ENCODE peak calls at places on chromosomes 5 and 9, in nine cellular contexts. I is stomach, T is HCT116, S is K562, Q is GM12892, O is GM12891, L is sigmoid colon, R is breast epithelium, Y is endothelial cell of umbilical vein. K is an unnamed sample.

GRCh38 chr5:78008356-78008967 is 232.3 kb upstream of the TBCA start:
- DNase-seq in I (no peak), T (peak; percentile 21), S (no peak), Q (no peak), O (no peak), L (no peak), R (no peak), Y (peak; percentile 53), K (no peak)

GRCh38 chr9:114397219-114397847 is 9.6 kb upstream of the AKNA start:
- DNase-seq in I (no peak), T (no peak), S (no peak), Q (no peak), O (no peak), L (no peak), R (no peak), Y (no peak), K (no peak)

GRCh38 chr9:18459958-18460584 is 13.9 kb upstream of the ADAMTSL1 start:
- DNase-seq in I (no peak), T (no peak), S (no peak), Q (no peak), O (no peak), L (no peak), R (no peak), Y (peak; percentile 85), K (no peak)

GRCh38 chr9:131348631-131349521 is 45.0 kb upstream of the PRRC2B start:
- DNase-seq in I (no peak), T (no peak), S (no peak), Q (no peak), O (no peak), L (no peak), R (no peak), Y (no peak), K (no peak)

GRCh38 chr9:13213337-13213736 is 66.2 kb downstream of the MPDZ start:
- DNase-seq in I (no peak), T (no peak), S (no peak), Q (no peak), O (no peak), L (no peak), R (no peak), Y (peak; percentile 44), K (no peak)

GRCh38 chr5:132012385-132013005 is 1.0 kb upstream of the ACSL6 start:
- DNase-seq in I (peak; percentile 24), T (no peak), S (peak; percentile 40), Q (no peak), O (no peak), L (peak; percentile 49), R (peak; percentile 13), Y (peak; percentile 70), K (peak; percentile 82)

GRCh38 chr5:57653636-57654290 is 171.2 kb upstream of the ACTBL2 start:
- DNase-seq in I (no peak), T (no peak), S (no peak), Q (no peak), O (no peak), L (no peak), R (no peak), Y (no peak), K (no peak)

GRCh38 chr9:128470560-128470959 is 14.8 kb downstream of the ODF2 start:
- DNase-seq in I (no peak), T (no peak), S (no peak), Q (no peak), O (no peak), L (no peak), R (no peak), Y (no peak), K (no peak)

GRCh38 chr9:136225366-136225747 is 20.3 kb downstream of the QSOX2 start:
- DNase-seq in I (no peak), T (no peak), S (no peak), Q (peak; percentile 52), O (peak; percentile 51), L (no peak), R (no peak), Y (no peak), K (no peak)

GRCh38 chr5:132905938-132906337 is 32.5 kb downstream of the LEAP2 start:
- DNase-seq in I (no peak), T (no peak), S (no peak), Q (no peak), O (no peak), L (no peak), R (no peak), Y (peak; percentile 78), K (no peak)

GRCh38 chr5:149543361-149544198 is 7.7 kb downstream of the CSNK1A1 start:
- DNase-seq in I (no peak), T (no peak), S (no peak), Q (no peak), O (no peak), L (no peak), R (no peak), Y (peak; percentile 58), K (no peak)

GRCh38 chr5:10045376-10045775 is 204.3 kb downstream of the ATPSCKMT start:
- DNase-seq in I (no peak), T (no peak), S (no peak), Q (no peak), O (no peak), L (no peak), R (no peak), Y (no peak), K (no peak)

GRCh38 chr5:10046681-10047080 is 203.0 kb downstream of the ATPSCKMT start:
- DNase-seq in I (no peak), T (no peak), S (no peak), Q (no peak), O (no peak), L (no peak), R (no peak), Y (no peak), K (no peak)

DNA sequence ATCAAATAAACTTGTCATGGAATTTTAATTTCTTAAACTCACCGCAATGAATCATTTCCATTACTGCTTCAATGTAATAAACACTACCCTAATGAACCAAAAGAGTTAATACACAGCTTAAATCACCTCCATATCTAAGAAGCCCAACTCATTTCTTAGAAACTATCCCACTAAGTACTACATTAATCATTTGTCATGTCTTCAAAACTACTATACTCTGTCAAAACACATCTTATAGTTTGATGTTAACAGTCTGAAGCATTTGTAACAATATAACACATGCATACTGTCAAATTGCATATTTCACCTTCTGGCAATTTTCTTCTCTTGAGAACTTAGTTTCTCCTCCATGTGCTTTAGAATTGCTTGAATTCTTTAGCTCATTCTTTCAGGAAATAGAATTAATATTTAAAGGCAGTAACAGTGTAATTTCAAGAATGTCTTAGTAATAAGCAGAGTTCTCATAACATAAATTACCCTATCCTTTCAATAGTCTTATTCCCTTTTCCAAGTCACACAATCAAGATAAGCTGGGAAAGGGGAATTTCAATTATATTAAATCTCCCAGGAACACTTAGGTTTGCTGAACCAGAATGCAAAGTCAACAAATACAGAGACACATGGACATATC is 199.7 kb downstream of the ATPSCKMT start:
- DNase-seq in I (no peak), T (no peak), S (no peak), Q (no peak), O (no peak), L (no peak), R (no peak), Y (no peak), K (no peak)
- TF ChIP-seq POLR2AphosphoS5 in I (no peak), T (no peak), S (no peak), Q (no peak), O (no peak), L (no peak), R (no peak), Y (no peak), K (no peak)

DNA sequence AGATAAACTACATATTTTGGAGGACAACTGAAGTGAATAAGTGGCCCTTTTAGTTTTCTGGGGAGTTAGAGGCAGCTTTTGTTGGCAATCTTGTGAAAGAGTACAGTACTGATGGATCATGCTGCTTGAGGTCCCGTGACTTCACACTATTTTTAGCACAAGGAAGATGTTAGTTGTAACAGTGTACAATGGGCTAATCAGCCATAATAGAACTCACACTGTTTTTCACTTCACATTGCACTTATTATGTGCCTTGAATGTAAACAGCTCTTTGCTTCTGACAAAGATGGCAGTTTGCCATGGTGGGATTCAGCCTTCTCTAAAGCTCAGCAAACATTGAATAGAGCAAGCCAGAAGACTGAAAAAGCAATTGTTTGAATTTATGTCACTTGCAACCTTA is 176.7 kb upstream of the ZNF608 start:
- DNase-seq in I (no peak), T (no peak), S (no peak), Q (no peak), O (no peak), L (no peak), R (no peak), Y (peak; percentile 90), K (no peak)
- TF ChIP-seq POLR2AphosphoS5 in I (no peak), T (no peak), S (no peak), Q (no peak), O (no peak), L (peak; percentile 22), R (no peak), Y (no peak), K (no peak)

DNA sequence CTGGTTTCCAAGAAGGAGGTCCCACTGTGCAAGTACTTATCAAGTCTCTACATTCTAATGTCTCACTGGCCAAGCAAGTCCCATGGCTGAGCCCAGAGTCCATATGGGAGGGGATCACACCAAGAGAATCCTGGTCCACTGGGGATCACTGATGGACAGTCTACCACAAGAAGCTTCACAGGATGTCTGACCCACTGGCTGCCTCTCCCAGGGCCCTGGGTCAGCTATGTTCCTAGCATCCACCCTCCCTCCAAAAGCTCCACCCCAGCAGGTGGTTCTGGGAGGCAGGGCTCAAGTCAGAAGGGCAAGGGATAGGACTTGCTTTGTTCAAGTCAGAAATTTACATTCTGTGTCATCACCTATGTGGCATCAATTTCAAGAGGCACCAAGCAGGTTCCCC is 508.5 kb downstream of the BNC2 start:
- DNase-seq in I (no peak), T (no peak), S (no peak), Q (no peak), O (no peak), L (no peak), R (no peak), Y (no peak), K (peak; percentile 58)
- TF ChIP-seq POLR2AphosphoS5 in I (no peak), T (no peak), S (no peak), Q (no peak), O (no peak), L (no peak), R (no peak), Y (no peak), K (no peak)

GRCh38 chr5:142020122-142020659 is 7.4 kb upstream of the GNPDA1 start:
- DNase-seq in I (no peak), T (no peak), S (no peak), Q (no peak), O (no peak), L (no peak), R (no peak), Y (no peak), K (no peak)

GRCh38 chr5:142025637-142026036 is 12.8 kb upstream of the GNPDA1 start:
- DNase-seq in I (no peak), T (no peak), S (no peak), Q (no peak), O (no peak), L (no peak), R (no peak), Y (no peak), K (no peak)

GRCh38 chr5:142023836-142024235 is 11.0 kb upstream of the GNPDA1 start:
- DNase-seq in I (no peak), T (no peak), S (no peak), Q (no peak), O (no peak), L (no peak), R (no peak), Y (no peak), K (no peak)

DNA sequence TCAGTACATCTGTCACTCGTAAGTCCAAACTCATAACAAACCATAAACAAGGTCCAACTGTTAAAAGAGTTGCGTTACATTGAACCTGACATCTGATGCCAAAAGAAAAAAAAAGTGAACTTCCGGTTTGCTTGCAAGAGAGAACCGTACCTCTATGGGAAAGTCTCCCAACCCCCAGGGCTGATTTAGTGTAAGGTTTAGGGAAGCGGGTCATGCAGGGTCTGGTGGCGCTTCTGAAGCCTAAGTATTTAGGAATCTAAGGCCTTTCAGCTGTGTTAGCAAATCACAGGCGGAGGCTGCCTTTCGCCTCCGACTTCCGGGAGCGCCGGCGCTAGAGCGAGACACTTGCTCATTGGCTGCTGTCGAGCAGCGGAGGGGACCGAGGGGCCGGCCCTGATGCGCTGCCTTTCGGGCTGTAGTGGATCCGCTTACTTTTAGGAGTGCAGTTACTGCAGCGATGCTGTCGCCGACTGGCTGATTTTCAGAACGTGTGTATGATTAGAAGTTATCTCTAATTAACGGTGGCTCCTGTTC is 12.0 kb upstream of the GNPDA1 start:
- DNase-seq in I (peak; percentile 82), T (peak; percentile 68), S (peak; percentile 94), Q (peak; percentile 70), O (peak; percentile 82), L (peak; percentile 94), R (peak; percentile 62), Y (peak; percentile 80), K (no peak)
- TF ChIP-seq POLR2AphosphoS5 in I (peak; percentile 38), T (peak; percentile 84), S (peak; percentile 50), Q (no peak), O (no peak), L (no peak), R (peak; percentile 26), Y (peak; percentile 54), K (peak; percentile 74)